ENCODE peak calls at places on chromosomes 11 and 22, in four cellular contexts. Z is GM12878, J is HepG2, I is K562. U is an unnamed sample.

GRCh38 chr11:113369411-113369810 is 18.2 kb upstream of the ANKK1 start:
- DNase-seq in I (no peak), J (no peak), Z (no peak), U (no peak)

GRCh38 chr11:72591785-72592490 is 82.3 kb downstream of the PDE2A start:
- DNase-seq in Z (no peak), I (no peak), J (no peak), U (no peak)

GRCh38 chr11:116379185-116379828 is 393.5 kb downstream of the BUD13 start:
- DNase-seq in J (peak), Z (no peak), I (peak), U (no peak)

GRCh38 chr11:77191429-77191822 is 63.4 kb downstream of the MYO7A start:
- DNase-seq in J (no peak), Z (no peak), I (peak), U (no peak)

GRCh38 chr22:26998134-26998533 is 340.7 kb downstream of the MIAT start:
- DNase-seq in J (no peak), Z (no peak), I (no peak), U (no peak)

GRCh38 chr11:88035271-88035670 is 140.0 kb downstream of the RAB38 start:
- DNase-seq in I (no peak), J (no peak), Z (no peak), U (no peak)

GRCh38 chr11:133708547-133709051 is 136.7 kb downstream of the SPATA19 start:
- DNase-seq in I (no peak), Z (no peak), J (no peak), U (peak)

GRCh38 chr11:637593-638507 is 781 bp downstream of the DRD4 start:
- DNase-seq in I (no peak), Z (no peak), J (no peak), U (no peak)

GRCh38 chr22:44012172-44012571 is 11.9 kb upstream of the PARVB start:
- DNase-seq in J (no peak), I (no peak), Z (no peak), U (no peak)

GRCh38 chr22:46047841-46048595 is 71.1 kb upstream of the WNT7B start:
- DNase-seq in J (no peak), I (no peak), Z (no peak), U (no peak)
- TF ChIP-seq ATF3 in J (no peak), I (no peak), Z (no peak), U (no peak)

GRCh38 chr11:1734571-1735081 is 15.8 kb downstream of the IFITM10 start:
- DNase-seq in J (no peak), I (no peak), Z (no peak), U (no peak)
- TF ChIP-seq ZNF274 in J (no peak), I (no peak), Z (no peak), U (no peak)

DNA sequence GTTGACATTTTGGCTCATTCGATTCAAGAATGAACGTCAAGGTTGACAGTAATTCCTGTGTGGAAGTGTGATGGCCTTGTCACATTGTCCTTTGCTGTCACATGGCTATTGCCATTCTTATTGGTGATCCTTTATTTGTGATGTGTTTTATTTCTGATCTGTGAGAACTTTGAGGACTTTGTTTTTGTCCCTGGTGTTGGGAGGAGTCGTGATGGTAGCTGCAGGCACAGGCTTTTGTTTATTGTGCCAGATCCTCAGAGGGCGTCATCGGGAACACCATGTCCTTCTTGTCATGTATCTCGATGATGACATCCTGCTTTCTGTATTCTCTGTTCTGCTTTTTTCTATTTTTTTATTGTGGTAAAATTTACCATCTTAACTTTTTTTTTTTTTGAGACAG is 5.6 kb downstream of the PICK1 start:
- DNase-seq in I (no peak), Z (no peak), J (no peak), U (no peak)
- TF ChIP-seq CBX5 in I (no peak), Z (no peak), J (no peak), U (no peak)

GRCh38 chr11:123195182-123196059 is at the start of gene CLMP:
- DNase-seq in I (no peak), Z (no peak), J (no peak), U (no peak)
- TF ChIP-seq ATF3 in I (no peak), Z (no peak), J (no peak), U (no peak)

GRCh38 chr22:41575533-41575932 is 14.1 kb downstream of the PMM1 start:
- DNase-seq in I (no peak), J (no peak), Z (no peak), U (no peak)

GRCh38 chr22:41578818-41579217 is 10.8 kb downstream of the PMM1 start:
- DNase-seq in Z (no peak), J (no peak), I (no peak), U (no peak)

GRCh38 chr22:41574847-41575381 is 14.1 kb downstream of the CSDC2 start:
- DNase-seq in J (no peak), Z (no peak), I (peak), U (no peak)

GRCh38 chr22:41578114-41578513 is 11.5 kb downstream of the PMM1 start:
- DNase-seq in Z (no peak), J (no peak), I (no peak), U (no peak)

DNA sequence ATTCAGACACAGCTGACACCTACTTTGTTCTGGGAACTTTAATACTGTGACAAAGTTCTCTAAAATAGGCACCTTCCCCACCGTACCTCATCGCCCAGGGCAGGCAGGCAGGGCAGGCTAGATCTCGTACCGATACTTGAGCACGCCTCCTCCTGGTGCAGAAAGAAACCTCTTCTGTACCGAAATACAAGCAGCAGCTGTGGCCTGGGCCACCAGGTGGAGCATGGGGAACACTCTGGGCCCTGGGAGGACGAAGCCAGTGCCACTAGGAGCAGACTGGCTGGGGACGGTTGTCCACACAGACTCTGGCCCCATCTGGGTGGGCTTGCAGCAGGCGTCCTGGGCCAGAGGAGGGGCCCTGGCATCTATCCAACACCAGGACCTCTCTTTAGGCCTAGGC is 12.8 kb downstream of the PMM1 start:
- DNase-seq in Z (no peak), I (peak), J (peak), U (peak)
- TF ChIP-seq ZNF274 in Z (no peak), I (no peak), J (no peak), U (no peak)

GRCh38 chr11:63841554-63841953 is 2.6 kb downstream of the MARK2 start:
- DNase-seq in Z (no peak), J (no peak), I (no peak), U (no peak)

GRCh38 chr11:63839508-63840355 is 822 bp downstream of the MARK2 start:
- DNase-seq in I (peak), J (no peak), Z (no peak), U (no peak)

GRCh38 chr11:63838150-63838681 is 694 bp upstream of the MARK2 start:
- DNase-seq in Z (peak), J (no peak), I (no peak), U (no peak)

GRCh38 chr11:63838682-63839507 is at the start of gene MARK2:
- DNase-seq in J (peak), Z (peak), I (peak), U (peak)

GRCh38 chr11:63840356-63841060 is 1.6 kb downstream of the MARK2 start:
- DNase-seq in J (no peak), I (peak), Z (no peak), U (no peak)
- TF ChIP-seq CBX5 in J (no peak), I (no peak), Z (no peak), U (no peak)

GRCh38 chr11:40276960-40277359 is 1182.5 kb downstream of the LRRC4C start:
- DNase-seq in I (no peak), J (no peak), Z (no peak), U (no peak)

GRCh38 chr11:40269865-40270264 is 1189.6 kb downstream of the LRRC4C start:
- DNase-seq in J (no peak), Z (no peak), I (no peak), U (no peak)

GRCh38 chr11:40274017-40274416 is 1185.4 kb downstream of the LRRC4C start:
- DNase-seq in J (no peak), I (no peak), Z (no peak), U (no peak)

GRCh38 chr11:40271361-40271760 is 1188.1 kb downstream of the LRRC4C start:
- DNase-seq in Z (no peak), I (no peak), J (no peak), U (no peak)

DNA sequence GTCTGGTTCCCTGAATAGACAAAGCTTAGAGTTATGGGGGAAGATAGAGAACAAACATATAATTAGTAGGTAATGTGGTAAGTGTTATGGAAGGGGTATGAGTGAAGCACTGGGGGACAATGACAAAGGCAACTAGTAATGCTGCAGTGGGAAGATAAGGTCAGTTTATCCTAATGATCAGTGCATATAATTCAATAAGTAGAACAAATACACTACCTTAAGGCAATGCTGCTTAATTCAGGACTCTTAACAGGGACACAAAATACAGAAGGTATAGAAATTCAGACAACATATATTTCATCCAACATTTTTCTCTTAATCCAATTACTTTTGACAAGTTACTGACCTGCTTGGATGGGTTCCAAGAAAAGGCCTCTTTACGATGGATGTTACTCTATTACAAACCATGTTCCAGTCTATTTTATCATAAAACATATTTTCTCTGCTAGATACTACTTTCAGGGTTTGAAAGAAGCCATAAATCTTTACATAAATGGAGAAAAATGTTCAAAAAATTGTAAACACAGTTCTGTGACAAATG is 1186.2 kb downstream of the LRRC4C start:
- DNase-seq in I (no peak), Z (no peak), J (no peak), U (no peak)
- TF ChIP-seq ATF3 in I (no peak), Z (no peak), J (no peak), U (no peak)

DNA sequence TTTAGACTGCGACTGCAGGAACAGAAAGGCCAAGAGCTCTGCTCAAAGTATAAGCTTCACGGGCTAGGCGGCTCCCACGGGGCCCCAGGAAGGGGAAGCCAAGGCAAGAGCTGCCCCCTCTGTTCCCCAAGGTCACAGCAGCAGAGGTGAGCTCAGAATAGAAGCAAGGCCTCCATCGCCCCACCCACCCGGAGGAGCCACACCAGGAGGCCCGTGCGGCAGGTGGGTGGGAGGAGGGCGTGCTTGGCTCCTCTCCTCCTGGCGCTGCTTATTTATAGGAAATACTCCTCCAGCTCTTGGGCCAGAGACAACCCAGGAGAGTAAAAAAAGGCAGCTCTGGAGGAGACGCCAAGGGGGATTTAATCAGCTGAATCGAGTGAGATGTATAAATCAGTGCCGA is 87.8 kb downstream of the FEZ1 start:
- DNase-seq in Z (no peak), I (no peak), J (no peak), U (no peak)
- TF ChIP-seq ZNF274 in Z (no peak), I (no peak), J (no peak), U (no peak)

GRCh38 chr11:96112192-96113099 is 188.5 kb upstream of the MTMR2 start:
- DNase-seq in I (no peak), J (no peak), Z (peak), U (no peak)
- TF ChIP-seq CBX5 in I (no peak), J (no peak), Z (no peak), U (no peak)

DNA sequence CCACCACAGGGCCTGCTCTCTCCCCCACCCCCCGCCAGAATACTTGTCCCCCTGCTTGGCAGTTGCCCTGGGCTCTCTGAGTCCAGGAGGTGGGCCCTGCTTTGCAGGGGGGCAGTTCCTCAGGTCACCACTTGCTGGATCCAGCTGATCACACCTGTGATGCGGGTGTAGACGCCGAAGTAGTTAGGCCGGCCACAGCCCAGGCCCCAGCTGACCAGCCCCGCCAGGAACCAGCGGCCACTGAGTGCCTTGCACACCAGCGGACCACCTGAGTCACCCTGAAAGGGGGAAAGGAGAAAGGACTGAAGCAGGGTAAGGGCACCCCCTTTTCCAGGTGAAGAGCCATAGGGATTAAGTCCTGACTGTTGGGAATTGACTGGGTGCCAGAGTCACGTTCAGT is 14.4 kb downstream of the KCTD17 start:
- DNase-seq in J (no peak), Z (no peak), I (no peak), U (no peak)
- TF ChIP-seq ATF3 in J (no peak), Z (no peak), I (no peak), U (no peak)